ENCODE peak calls at places on chromosomes 1 and 21, in four cellular contexts. I is GM04503, X is NCI-H510A treated with DMSO at 0.1 percent for 48 hours, Y is NCI-H1436. B is an unnamed sample.

GRCh38 chr21:40386301-40386911 is 460.6 kb downstream of the DSCAM start:
- DNase-seq in I (no peak), X (peak), Y (no peak), B (peak)

GRCh38 chr1:10730985-10731384 is 65.5 kb downstream of the CASZ1 start:
- DNase-seq in I (peak), X (no peak), Y (no peak), B (no peak)

GRCh38 chr1:162224267-162224666 is 152.4 kb downstream of the SPATA46 start:
- DNase-seq in I (no peak), X (no peak), Y (no peak), B (no peak)

GRCh38 chr1:35222322-35223108 is 29.6 kb upstream of the SFPQ start:
- DNase-seq in I (peak), X (no peak), Y (no peak), B (no peak)

GRCh38 chr21:42376338-42376982 is 10.1 kb upstream of the TFF1 start:
- DNase-seq in I (no peak), X (no peak), Y (no peak), B (peak)

GRCh38 chr1:213986020-213986924 is 1.5 kb upstream of the PROX1 start:
- DNase-seq in I (no peak), X (peak), Y (no peak), B (no peak)

GRCh38 chr1:118158918-118159317 is 26.1 kb downstream of the SPAG17 start:
- DNase-seq in I (peak), X (no peak), Y (no peak), B (no peak)

GRCh38 chr1:25566730-25567341 is 23.4 kb downstream of the LDLRAP1 start:
- DNase-seq in I (peak), X (peak), Y (no peak), B (no peak)

GRCh38 chr1:9182784-9183257 is 51.8 kb upstream of the H6PD start:
- DNase-seq in I (no peak), X (no peak), Y (no peak), B (no peak)

GRCh38 chr1:32759997-32760623 is 57.0 kb downstream of the YARS1 start:
- DNase-seq in I (no peak), X (no peak), Y (no peak), B (peak)

GRCh38 chr1:160377585-160378206 is 10.8 kb downstream of the NHLH1 start:
- DNase-seq in I (peak), X (no peak), Y (no peak), B (no peak)

GRCh38 chr1:224432141-224432540 is 2.5 kb downstream of the WDR26 start:
- DNase-seq in I (peak), X (no peak), Y (no peak), B (no peak)

GRCh38 chr1:22829001-22829989 is 118.7 kb downstream of the EPHB2 start:
- DNase-seq in I (no peak), X (no peak), Y (no peak), B (no peak)

GRCh38 chr1:118783095-118783758 is 204.9 kb downstream of the TBX15 start:
- DNase-seq in I (no peak), X (peak), Y (no peak), B (no peak)

GRCh38 chr1:119899321-119899720 is 3.0 kb upstream of the ADAM30 start:
- DNase-seq in I (no peak), X (no peak), Y (no peak), B (no peak)

GRCh38 chr1:65435987-65436386 is 15.5 kb downstream of the LEPR start:
- DNase-seq in I (peak), X (no peak), Y (no peak), B (no peak)

GRCh38 chr1:53393325-53393792 is 65.5 kb upstream of the LRP8 start:
- DNase-seq in I (peak), X (peak), Y (peak), B (peak)

GRCh38 chr1:243742814-243743213 is 107.2 kb downstream of the AKT3 start:
- DNase-seq in I (peak), X (no peak), Y (no peak), B (no peak)

GRCh38 chr1:15712158-15712557 is 23.9 kb upstream of the SLC25A34 start:
- DNase-seq in I (no peak), X (peak), Y (no peak), B (no peak)